ENCODE peak calls at places on chromosomes 11 and 22, in five cellular contexts. H is K562, P is HepG2, L is GM12878, S is H1. X is an unnamed sample.

GRCh38 chr22:46074771-46075551 is 75.4 kb upstream of the PPARA start:
- DNase-seq in H (no peak), P (no peak), L (no peak), S (no peak), X (no peak)

GRCh38 chr22:47022075-47022473 is 259.6 kb downstream of the TBC1D22A start:
- DNase-seq in H (no peak), P (peak; percentile 5), L (no peak), S (no peak), X (no peak)

GRCh38 chr11:69931060-69931910 is 112.1 kb upstream of the FGF3 start:
- DNase-seq in H (no peak), P (no peak), L (no peak), S (no peak), X (no peak)

GRCh38 chr11:123413636-123414035 is 16.4 kb upstream of the GRAMD1B start:
- DNase-seq in H (no peak), P (peak; percentile 29), L (no peak), S (no peak), X (no peak)

GRCh38 chr11:23555085-23555484 is 694.8 kb upstream of the CCDC179 start:
- DNase-seq in H (no peak), P (no peak), L (no peak), S (no peak), X (no peak)

GRCh38 chr11:88484873-88485621 is 147.5 kb upstream of the CTSC start:
- DNase-seq in H (peak; percentile 81), P (peak; percentile 50), L (peak; percentile 27), S (no peak), X (peak; percentile 37)

GRCh38 chr22:19691721-19692341 is 22.5 kb upstream of the SEPTIN5 start:
- DNase-seq in H (peak; percentile 85), P (no peak), L (no peak), S (no peak), X (no peak)

GRCh38 chr22:39658367-39658766 is 87.8 kb downstream of the CACNA1I start:
- DNase-seq in H (no peak), P (no peak), L (no peak), S (no peak), X (no peak)

GRCh38 chr22:38260760-38261477 is 11.9 kb downstream of the TMEM184B start:
- DNase-seq in H (no peak), P (peak; percentile 61), L (no peak), S (no peak), X (no peak)

GRCh38 chr11:11400635-11401232 is 47.7 kb upstream of the CSNK2A3 start:
- DNase-seq in H (peak; percentile 31), P (peak; percentile 12), L (no peak), S (no peak), X (no peak)

GRCh38 chr11:36016263-36016662 is 72.4 kb downstream of the LDLRAD3 start:
- DNase-seq in H (no peak), P (no peak), L (no peak), S (no peak), X (no peak)

GRCh38 chr11:35526370-35526792 is 965 bp upstream of the PAMR1 start:
- DNase-seq in H (peak; percentile 8), P (no peak), L (no peak), S (no peak), X (no peak)

GRCh38 chr11:6531267-6531752 is 34.2 kb downstream of the DNHD1 start:
- DNase-seq in H (peak; percentile 69), P (peak; percentile 31), L (peak; percentile 27), S (no peak), X (peak; percentile 61)

DNA sequence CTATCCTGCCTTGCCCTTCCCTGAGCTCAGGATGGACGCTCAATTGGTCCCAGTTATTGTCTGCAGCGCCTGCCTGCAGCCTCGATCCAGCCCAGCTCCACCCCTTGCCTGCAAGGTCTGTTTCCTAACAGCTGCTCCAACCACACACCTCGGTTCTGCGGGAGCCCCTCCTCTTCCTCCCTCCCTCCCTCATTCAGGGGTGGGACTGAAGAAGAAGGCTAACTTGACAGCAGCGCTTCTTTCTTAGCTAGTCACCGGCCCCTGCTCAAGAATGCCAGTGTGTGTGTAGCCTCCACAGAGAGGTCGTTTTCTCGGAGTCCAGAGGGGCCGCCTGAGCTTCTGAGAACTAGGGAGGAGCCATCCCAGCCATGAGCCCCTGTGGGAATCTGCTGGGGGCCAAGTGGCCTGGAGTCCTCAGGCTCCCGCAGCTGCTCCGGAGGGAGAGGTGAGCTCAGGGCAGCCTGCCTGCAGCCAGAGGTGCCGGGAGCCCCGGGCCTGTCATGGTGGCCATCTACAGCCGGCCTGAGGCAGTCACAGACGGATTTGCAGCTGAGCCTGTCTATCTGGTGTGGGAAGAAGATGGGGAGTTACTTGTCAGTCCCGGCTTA is 36.1 kb downstream of the LIMK2 start:
- DNase-seq in H (peak; percentile 76), P (no peak), L (no peak), S (peak; percentile 67), X (peak; percentile 85)
- TF ChIP-seq TAF1 in H (no peak), P (no peak), L (no peak), S (peak; percentile 40), X (peak; percentile 77)

GRCh38 chr22:27719033-27719341 is 82.6 kb downstream of the MN1 start:
- DNase-seq in H (no peak), P (no peak), L (no peak), S (no peak), X (no peak)
- H3K27ac ChIP-seq in H (no peak overlapping the region), P (no peak overlapping the region), L (no peak overlapping the region), S (no peak overlapping the region), X (no peak overlapping the region)

GRCh38 chr11:68325894-68326220 is 13.5 kb downstream of the LRP5 start:
- DNase-seq in H (no peak), P (no peak), L (no peak), S (no peak), X (peak; percentile 3)

GRCh38 chr11:68324695-68325094 is 12.3 kb downstream of the LRP5 start:
- DNase-seq in H (no peak), P (no peak), L (no peak), S (no peak), X (no peak)

GRCh38 chr11:68325183-68325893 is 12.9 kb downstream of the LRP5 start:
- DNase-seq in H (no peak), P (no peak), L (no peak), S (no peak), X (no peak)

GRCh38 chr11:68327586-68328370 is 15.4 kb downstream of the LRP5 start:
- DNase-seq in H (no peak), P (no peak), L (no peak), S (no peak), X (peak; percentile 15)

DNA sequence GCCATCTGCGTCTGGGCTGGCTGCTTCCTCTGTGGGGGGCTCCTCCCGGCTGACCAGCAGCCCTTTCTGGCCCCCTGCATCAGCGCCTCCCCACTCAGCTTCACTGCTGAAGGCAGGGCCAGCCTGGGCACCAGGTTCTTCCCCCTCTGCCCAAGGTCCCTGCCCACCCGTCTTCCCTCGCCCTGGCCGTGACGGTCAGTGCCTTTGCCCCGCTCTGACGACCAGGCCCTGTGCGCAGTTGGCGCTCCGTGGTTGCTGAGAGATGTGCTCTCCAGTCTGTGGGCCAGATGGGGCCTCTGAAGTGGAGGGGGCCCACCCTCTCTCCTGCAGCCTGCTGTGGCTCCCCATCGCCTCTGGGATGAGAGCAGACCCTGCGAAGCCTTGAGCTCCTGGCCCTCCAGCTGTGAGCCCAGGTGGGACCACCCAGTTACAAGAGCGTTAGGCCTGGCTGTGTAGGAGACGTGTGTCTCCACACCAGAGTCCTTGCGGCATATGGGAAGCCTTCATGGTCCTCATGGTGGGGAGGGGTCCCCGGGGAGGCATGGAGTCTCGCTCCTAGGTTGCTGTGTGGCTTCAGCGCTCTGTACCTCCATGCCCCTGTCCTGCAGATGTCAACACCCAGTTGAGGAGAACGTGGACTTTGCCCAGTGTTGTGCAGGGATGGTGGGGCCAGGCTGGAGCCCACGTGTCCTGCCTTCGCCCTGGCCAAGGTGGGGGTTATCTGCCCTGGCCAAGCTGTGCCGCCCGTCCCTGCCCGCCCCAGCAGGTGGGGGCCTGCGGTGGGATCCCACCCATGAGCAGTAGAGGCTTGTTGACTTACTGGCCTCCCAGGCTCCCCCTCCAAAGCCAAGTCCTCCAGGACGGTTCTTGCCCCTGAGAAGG is 14.2 kb downstream of the LRP5 start:
- DNase-seq in H (no peak), P (peak; percentile 69), L (no peak), S (no peak), X (peak; percentile 15)
- H3K4me1 ChIP-seq in H (peaks cover 39% of the 10 kb centered on the region), P (peaks cover 99% of the 10 kb centered on the region), L (peaks cover 8% of the 10 kb centered on the region), S (peaks cover 27% of the 10 kb centered on the region), X (peaks cover 80% of the 10 kb centered on the region)

GRCh38 chr11:86551693-86552092 is 120.7 kb downstream of the ME3 start:
- DNase-seq in H (no peak), P (peak; percentile 33), L (no peak), S (no peak), X (no peak)

GRCh38 chr11:86553322-86553721 is 119.1 kb downstream of the ME3 start:
- DNase-seq in H (no peak), P (no peak), L (no peak), S (no peak), X (no peak)

GRCh38 chr11:86550757-86551156 is 121.7 kb downstream of the ME3 start:
- DNase-seq in H (no peak), P (no peak), L (no peak), S (no peak), X (no peak)

GRCh38 chr11:86548278-86548917 is 124.0 kb downstream of the ME3 start:
- DNase-seq in H (no peak), P (no peak), L (no peak), S (no peak), X (no peak)

GRCh38 chr11:86551286-86551685 is 121.1 kb downstream of the ME3 start:
- DNase-seq in H (peak; percentile 16), P (peak; percentile 53), L (peak; percentile 1), S (no peak), X (no peak)
- TF ChIP-seq TAF1 in H (no peak), P (no peak), L (no peak), S (no peak), X (no peak)

DNA sequence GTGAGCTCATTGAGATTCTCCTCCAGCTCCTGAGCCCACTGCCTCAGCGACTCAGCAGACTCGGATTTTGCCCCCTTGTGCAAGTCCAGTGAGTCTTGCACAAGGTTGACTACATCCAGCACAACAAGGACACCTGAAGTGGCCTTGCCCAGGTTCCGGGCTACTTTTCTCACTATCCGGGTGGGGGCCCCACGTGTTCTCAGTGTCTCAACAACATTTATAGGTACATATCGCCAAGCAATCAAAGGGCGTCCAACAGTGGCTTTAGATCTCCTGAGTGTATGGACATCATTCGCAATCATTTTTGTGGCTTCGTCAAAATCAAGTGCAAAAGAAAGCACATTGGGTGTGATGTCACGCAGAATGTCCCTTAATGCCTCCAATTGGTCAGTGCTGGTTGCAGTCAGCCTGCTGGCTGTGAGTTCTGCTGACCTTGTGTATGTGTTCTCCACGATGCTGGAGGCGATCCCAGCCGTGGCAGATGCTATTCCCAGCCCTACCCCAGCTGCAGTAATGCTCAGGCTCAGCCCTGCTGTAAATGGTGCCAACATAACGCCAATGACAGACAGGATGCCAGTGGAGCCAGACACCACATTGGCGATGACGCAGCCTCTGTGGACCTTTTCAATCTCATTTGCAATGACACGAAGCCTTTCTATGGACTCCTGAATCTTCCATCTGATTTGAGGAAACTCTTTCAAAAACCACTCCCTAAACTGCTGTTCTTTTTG is 10.3 kb downstream of the APOL4 start:
- DNase-seq in H (no peak), P (no peak), L (no peak), S (no peak), X (no peak)
- H3K27ac ChIP-seq in H (no peak overlapping the region), P (no peak overlapping the region), L (no peak overlapping the region), S (no peak overlapping the region), X (no peak overlapping the region)

X was measured in SK-N-SH.